ENCODE peak calls at places on chromosomes 6 and 20, in four cellular contexts. One of them, this sample, is unnamed.

GRCh38 chr6:135163440-135163738 is 17.7 kb upstream of the MYB start:
- DNase-seq in WTC11: no peak
- DNase-seq in SK-N-SH: no peak
- DNase-seq in K562: no peak
- DNase-seq in this sample: peak; percentile 84

GRCh38 chr6:44076366-44077200 is 50.7 kb downstream of the MRPL14 start:
- DNase-seq in K562: peak; percentile 90
- DNase-seq in WTC11: no peak
- DNase-seq in SK-N-SH: peak; percentile 91
- DNase-seq in this sample: no peak

GRCh38 chr6:104601008-104601745 is 258.5 kb downstream of the HACE1 start:
- DNase-seq in K562: no peak
- DNase-seq in SK-N-SH: no peak
- DNase-seq in WTC11: no peak
- DNase-seq in this sample: no peak

GRCh38 chr20:34269996-34270627 is 28.9 kb downstream of the ASIP start:
- DNase-seq in WTC11: no peak
- DNase-seq in SK-N-SH: no peak
- DNase-seq in K562: no peak
- DNase-seq in this sample: no peak

GRCh38 chr6:365835-366234 is 25.7 kb upstream of the IRF4 start:
- DNase-seq in WTC11: no peak
- DNase-seq in K562: no peak
- DNase-seq in SK-N-SH: no peak
- DNase-seq in this sample: no peak

GRCh38 chr6:45052325-45052724 is 275.8 kb upstream of the RUNX2 start:
- DNase-seq in K562: no peak
- DNase-seq in SK-N-SH: no peak
- DNase-seq in WTC11: no peak
- DNase-seq in this sample: no peak

GRCh38 chr20:17029698-17030097 is 197.1 kb upstream of the PCSK2 start:
- DNase-seq in SK-N-SH: no peak
- DNase-seq in WTC11: no peak
- DNase-seq in K562: no peak
- DNase-seq in this sample: no peak

GRCh38 chr20:13515796-13516533 is 122.8 kb downstream of the TASP1 start:
- DNase-seq in SK-N-SH: peak; percentile 10
- DNase-seq in K562: no peak
- DNase-seq in WTC11: no peak
- DNase-seq in this sample: no peak

GRCh38 chr6:26305097-26305841 is 59.7 kb upstream of the BTN3A2 start:
- DNase-seq in K562: peak; percentile 86
- DNase-seq in WTC11: peak; percentile 83
- DNase-seq in SK-N-SH: no peak
- DNase-seq in this sample: no peak

GRCh38 chr6:4021862-4022715 is 56.8 kb downstream of the FAM217A start:
- DNase-seq in K562: peak; percentile 19
- DNase-seq in SK-N-SH: no peak
- DNase-seq in WTC11: no peak
- DNase-seq in this sample: no peak

GRCh38 chr20:51446656-51447055 is 95.9 kb downstream of the NFATC2 start:
- DNase-seq in SK-N-SH: peak; percentile 42
- DNase-seq in WTC11: no peak
- DNase-seq in K562: peak; percentile 59
- DNase-seq in this sample: no peak

GRCh38 chr6:22536111-22536510 is 33.3 kb upstream of the HDGFL1 start:
- DNase-seq in K562: no peak
- DNase-seq in WTC11: no peak
- DNase-seq in SK-N-SH: no peak
- DNase-seq in this sample: no peak

GRCh38 chr6:133923938-133924593 is 29.0 kb upstream of the TBPL1 start:
- DNase-seq in K562: peak; percentile 72
- DNase-seq in WTC11: peak; percentile 65
- DNase-seq in SK-N-SH: peak; percentile 62
- DNase-seq in this sample: peak; percentile 33

GRCh38 chr20:46582648-46583047 is 32.2 kb upstream of the OCSTAMP start:
- DNase-seq in SK-N-SH: no peak
- DNase-seq in K562: no peak
- DNase-seq in WTC11: no peak
- DNase-seq in this sample: no peak

GRCh38 chr20:1861347-1861987 is 33.7 kb upstream of the SIRPA start:
- DNase-seq in SK-N-SH: no peak
- DNase-seq in WTC11: no peak
- DNase-seq in K562: no peak
- DNase-seq in this sample: no peak

GRCh38 chr6:82083646-82084045 is 163.9 kb downstream of the IBTK start:
- DNase-seq in WTC11: no peak
- DNase-seq in K562: no peak
- DNase-seq in SK-N-SH: no peak
- DNase-seq in this sample: no peak

GRCh38 chr6:140541288-140541687 is 1166.8 kb upstream of the CITED2 start:
- DNase-seq in K562: no peak
- DNase-seq in SK-N-SH: no peak
- DNase-seq in WTC11: no peak
- DNase-seq in this sample: no peak

GRCh38 chr6:15349379-15349778 is 103.5 kb downstream of the JARID2 start:
- DNase-seq in K562: no peak
- DNase-seq in SK-N-SH: no peak
- DNase-seq in WTC11: no peak
- DNase-seq in this sample: no peak

GRCh38 chr6:38151580-38152500 is 332.3 kb downstream of the ZFAND3 start:
- DNase-seq in K562: no peak
- DNase-seq in WTC11: peak; percentile 6
- DNase-seq in SK-N-SH: no peak
- DNase-seq in this sample: no peak

GRCh38 chr6:113676972-113677371 is 180.2 kb upstream of the MARCKS start:
- DNase-seq in WTC11: no peak
- DNase-seq in K562: no peak
- DNase-seq in SK-N-SH: no peak
- DNase-seq in this sample: no peak

GRCh38 chr6:147774856-147775255 is 266.4 kb downstream of the SAMD5 start:
- DNase-seq in WTC11: peak; percentile 20
- DNase-seq in K562: no peak
- DNase-seq in SK-N-SH: no peak
- DNase-seq in this sample: no peak

GRCh38 chr20:25055711-25056492 is 2.0 kb downstream of the ACSS1 start:
- DNase-seq in SK-N-SH: no peak
- DNase-seq in WTC11: no peak
- DNase-seq in K562: peak; percentile 57
- DNase-seq in this sample: no peak

GRCh38 chr6:138572885-138573284 is 73.6 kb upstream of the NHSL1 start:
- DNase-seq in K562: no peak
- DNase-seq in SK-N-SH: no peak
- DNase-seq in WTC11: no peak
- DNase-seq in this sample: no peak

GRCh38 chr6:37005827-37006514 is 516 bp downstream of the FGD2 start:
- DNase-seq in WTC11: no peak
- DNase-seq in K562: no peak
- DNase-seq in SK-N-SH: no peak
- DNase-seq in this sample: no peak

GRCh38 chr6:168093634-168094033 is 14.6 kb upstream of the FRMD1 start:
- DNase-seq in K562: no peak
- DNase-seq in WTC11: no peak
- DNase-seq in SK-N-SH: peak; percentile 24
- DNase-seq in this sample: no peak

GRCh38 chr20:58719971-58720371 is 27.4 kb downstream of the NPEPL1 start:
- DNase-seq in WTC11: no peak
- DNase-seq in K562: no peak
- DNase-seq in SK-N-SH: peak; percentile 20
- DNase-seq in this sample: no peak

GRCh38 chr6:29797120-29797519 is 30.5 kb upstream of the HLA-G start:
- DNase-seq in K562: no peak
- DNase-seq in SK-N-SH: no peak
- DNase-seq in WTC11: no peak
- DNase-seq in this sample: no peak

GRCh38 chr6:43837501-43837900 is 67.5 kb downstream of the VEGFA start:
- DNase-seq in SK-N-SH: no peak
- DNase-seq in K562: no peak
- DNase-seq in WTC11: no peak
- DNase-seq in this sample: no peak

GRCh38 chr6:113076817-113077216 is 729.7 kb downstream of the RFPL4B start:
- DNase-seq in WTC11: no peak
- DNase-seq in K562: no peak
- DNase-seq in SK-N-SH: no peak
- DNase-seq in this sample: no peak

GRCh38 chr6:96116674-96117073 is 100.9 kb downstream of the FUT9 start:
- DNase-seq in WTC11: no peak
- DNase-seq in K562: peak; percentile 3
- DNase-seq in SK-N-SH: no peak
- DNase-seq in this sample: no peak

GRCh38 chr20:17485017-17485416 is 46.2 kb downstream of the BFSP1 start:
- DNase-seq in K562: no peak
- DNase-seq in WTC11: no peak
- DNase-seq in SK-N-SH: no peak
- DNase-seq in this sample: no peak

GRCh38 chr20:58642465-58642864 is 8.6 kb upstream of the STX16 start:
- DNase-seq in K562: no peak
- DNase-seq in SK-N-SH: no peak
- DNase-seq in WTC11: peak; percentile 3
- DNase-seq in this sample: no peak

GRCh38 chr6:7143161-7143974 is 35.6 kb downstream of the RREB1 start:
- DNase-seq in SK-N-SH: no peak
- DNase-seq in WTC11: no peak
- DNase-seq in K562: peak; percentile 70
- DNase-seq in this sample: no peak

GRCh38 chr6:34543421-34543820 is 12.7 kb downstream of the SPDEF start:
- DNase-seq in SK-N-SH: no peak
- DNase-seq in K562: no peak
- DNase-seq in WTC11: no peak
- DNase-seq in this sample: no peak

GRCh38 chr20:12287575-12287974 is 369.9 kb downstream of the BTBD3 start:
- DNase-seq in SK-N-SH: no peak
- DNase-seq in K562: no peak
- DNase-seq in WTC11: no peak
- DNase-seq in this sample: no peak

GRCh38 chr6:105359419-105360366 is 43.2 kb downstream of the PREP start:
- DNase-seq in K562: peak; percentile 18
- DNase-seq in SK-N-SH: no peak
- DNase-seq in WTC11: no peak
- DNase-seq in this sample: no peak

DNA sequence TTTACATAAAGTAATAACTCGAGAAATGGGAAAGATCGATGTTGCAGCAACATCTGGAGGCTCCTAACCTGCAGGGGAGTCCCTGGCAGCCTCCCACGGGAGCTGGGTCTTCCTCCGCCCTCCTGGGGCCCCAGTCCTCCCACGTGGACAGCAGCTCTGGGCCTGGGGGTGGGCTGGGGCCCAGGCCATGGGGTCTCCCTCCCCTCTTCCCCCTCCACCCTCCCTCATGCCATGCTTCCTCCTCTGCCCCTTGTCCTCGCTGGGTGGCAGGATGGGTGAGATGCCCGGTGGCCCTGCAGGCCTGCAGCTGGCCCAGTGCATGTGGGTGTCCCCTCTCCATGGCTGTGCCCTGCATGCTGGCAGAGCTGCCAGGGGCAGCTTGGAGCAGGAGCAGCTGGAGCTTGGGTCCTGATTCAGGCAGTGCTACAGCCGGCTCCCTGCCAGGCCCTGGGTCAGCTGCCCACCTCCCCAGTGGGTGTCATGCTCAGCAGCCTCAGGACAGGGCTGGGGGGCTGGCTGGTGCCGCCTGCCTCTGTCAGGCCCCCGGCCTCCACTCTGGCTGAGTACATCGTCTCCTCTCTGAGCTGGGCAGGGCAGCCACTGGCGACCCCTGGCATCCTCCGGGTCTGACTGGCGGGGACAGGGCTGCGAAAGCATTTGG is 48.9 kb upstream of the BHLHE23 start:
- DNase-seq in SK-N-SH: no peak
- DNase-seq in K562: no peak
- DNase-seq in WTC11: peak; percentile 6
- DNase-seq in this sample: no peak
- TF ChIP-seq USF1 in SK-N-SH: no peak
- TF ChIP-seq USF1 in K562: no peak
- TF ChIP-seq USF1 in WTC11: no peak
- TF ChIP-seq USF1 in this sample: no peak

DNA sequence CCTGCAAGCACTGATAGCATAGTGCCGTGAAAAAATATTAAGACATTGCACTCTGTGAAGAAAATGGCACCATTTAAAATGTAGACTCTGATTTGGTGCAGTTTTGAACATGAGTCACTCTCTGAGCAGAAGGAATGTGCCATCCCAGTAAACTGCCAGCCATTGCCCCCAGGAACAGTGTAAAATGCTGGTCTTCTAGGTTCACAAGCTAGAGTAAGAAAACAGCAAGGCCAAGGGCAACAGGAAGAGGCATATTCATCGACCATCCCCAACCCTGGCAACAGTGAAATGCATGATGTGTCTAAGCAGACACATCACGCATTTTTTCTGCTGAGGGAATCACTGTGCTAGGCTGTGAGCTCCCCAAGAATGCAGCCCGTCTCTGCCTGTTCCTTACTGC is 163.2 kb upstream of the RIN2 start:
- DNase-seq in WTC11: no peak
- DNase-seq in K562: no peak
- DNase-seq in SK-N-SH: no peak
- DNase-seq in this sample: no peak
- TF ChIP-seq USF1 in WTC11: no peak
- TF ChIP-seq USF1 in K562: no peak
- TF ChIP-seq USF1 in SK-N-SH: no peak
- TF ChIP-seq USF1 in this sample: no peak

GRCh38 chr6:157980288-157981131 is 1.2 kb upstream of the SYNJ2 start:
- DNase-seq in WTC11: peak; percentile 36
- DNase-seq in K562: no peak
- DNase-seq in SK-N-SH: no peak
- DNase-seq in this sample: no peak
- TF ChIP-seq USF1 in WTC11: no peak
- TF ChIP-seq USF1 in K562: no peak
- TF ChIP-seq USF1 in SK-N-SH: no peak
- TF ChIP-seq USF1 in this sample: no peak

GRCh38 chr20:23334111-23334510 is 16.5 kb upstream of the NXT1 start:
- DNase-seq in SK-N-SH: no peak
- DNase-seq in WTC11: no peak
- DNase-seq in K562: no peak
- DNase-seq in this sample: no peak

GRCh38 chr20:23331450-23331849 is 19.1 kb upstream of the NXT1 start:
- DNase-seq in SK-N-SH: no peak
- DNase-seq in WTC11: no peak
- DNase-seq in K562: no peak
- DNase-seq in this sample: no peak

GRCh38 chr20:23335521-23335920 is 15.1 kb upstream of the NXT1 start:
- DNase-seq in WTC11: no peak
- DNase-seq in K562: no peak
- DNase-seq in SK-N-SH: no peak
- DNase-seq in this sample: no peak

GRCh38 chr20:23332467-23332866 is 18.1 kb upstream of the NXT1 start:
- DNase-seq in WTC11: no peak
- DNase-seq in SK-N-SH: no peak
- DNase-seq in K562: no peak
- DNase-seq in this sample: no peak

DNA sequence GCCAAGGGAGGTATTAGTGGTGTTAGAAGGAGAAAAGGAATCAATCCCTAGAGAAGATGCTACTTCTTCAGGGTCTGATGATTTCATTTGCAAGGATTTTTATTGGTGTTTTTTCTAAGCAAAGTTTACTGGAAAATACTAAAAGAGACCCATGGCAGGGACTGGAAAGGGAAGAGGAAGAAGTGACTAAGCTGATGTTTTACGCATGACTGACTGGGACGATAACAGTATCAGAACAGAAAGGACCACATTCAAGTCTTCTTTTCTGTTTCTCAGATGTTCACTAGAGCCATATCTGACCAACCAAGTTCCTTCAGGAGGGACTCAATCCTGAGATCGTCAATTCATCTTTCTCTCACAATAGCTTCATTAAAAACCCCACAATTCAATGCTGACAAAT is 18.6 kb upstream of the NXT1 start:
- DNase-seq in K562: peak; percentile 13
- DNase-seq in WTC11: no peak
- DNase-seq in SK-N-SH: no peak
- DNase-seq in this sample: no peak
- TF ChIP-seq USF1 in K562: no peak
- TF ChIP-seq USF1 in WTC11: no peak
- TF ChIP-seq USF1 in SK-N-SH: no peak
- TF ChIP-seq USF1 in this sample: no peak

This sample was measured in GM12878.